ENCODE peak calls at places on chromosomes 3 and 15, in four cellular contexts. A is activated CD8-positive, alpha-beta memory T cell treated with anti-CD3 and anti-CD28 coated beads for 1 hour; T is tibial artery; S is activated T-cell treated with anti-CD3 and anti-CD28 coated beads, Interleukin-2, amount 50 U/mL, for 1 hour. G is an unnamed sample.

GRCh38 chr3:52004158-52004787 is 8.6 kb upstream of the RPL29 start:
- DNase-seq in A (no peak), S (no peak), T (no peak), G (no peak)

GRCh38 chr3:134666466-134666865 is 15.6 kb upstream of the KY start:
- DNase-seq in A (no peak), T (no peak), S (no peak), G (no peak)

GRCh38 chr3:174775603-174776002 is 83.5 kb upstream of the NAALADL2 start:
- DNase-seq in S (no peak), A (no peak), T (no peak), G (no peak)

GRCh38 chr3:108489776-108490175 is 20.6 kb downstream of the MYH15 start:
- DNase-seq in T (no peak), A (no peak), S (no peak), G (no peak)

GRCh38 chr3:52451237-52452083 is 2.4 kb downstream of the TNNC1 start:
- DNase-seq in A (no peak), S (no peak), T (no peak), G (no peak)

GRCh38 chr3:102192575-102192974 is 242.2 kb upstream of the ZPLD1 start:
- DNase-seq in T (no peak), S (no peak), A (no peak), G (no peak)

GRCh38 chr3:16102905-16103364 is 71.5 kb upstream of the GALNT15 start:
- DNase-seq in T (no peak), S (no peak), A (no peak), G (no peak)

GRCh38 chr3:46725663-46726314 is 8.1 kb upstream of the PRSS50 start:
- DNase-seq in T (no peak), S (no peak), A (no peak), G (no peak)

GRCh38 chr3:182855076-182855475 is 61.8 kb downstream of the ATP11B start:
- DNase-seq in A (no peak), T (no peak), S (no peak), G (no peak)

GRCh38 chr15:31300208-31300661 is 26.4 kb upstream of the KLF13 start:
- DNase-seq in S (no peak), T (peak; percentile 59), A (no peak), G (no peak)

GRCh38 chr15:68844856-68845550 is 24.3 kb upstream of the ANP32A start:
- DNase-seq in A (no peak), S (no peak), T (no peak), G (no peak)

GRCh38 chr3:179760944-179761343 is 108.1 kb downstream of the USP13 start:
- DNase-seq in S (no peak), A (no peak), T (no peak), G (no peak)

GRCh38 chr3:13344663-13345062 is 75.5 kb downstream of the NUP210 start:
- DNase-seq in S (no peak), A (no peak), T (no peak), G (no peak)

GRCh38 chr15:45448516-45448915 is 70.2 kb upstream of the GATM start:
- DNase-seq in S (no peak), A (no peak), T (no peak), G (no peak)

GRCh38 chr15:61879219-61879618 is 181.0 kb downstream of the VPS13C start:
- DNase-seq in A (no peak), S (no peak), T (no peak), G (no peak)

GRCh38 chr3:31247850-31248618 is 284.7 kb upstream of the STT3B start:
- DNase-seq in S (no peak), T (no peak), A (no peak), G (no peak)

GRCh38 chr3:144028798-144029411 is 57.3 kb downstream of the DIPK2A start:
- DNase-seq in A (no peak), S (no peak), T (no peak), G (no peak)

GRCh38 chr3:107431298-107432012 is 54.2 kb downstream of the CCDC54 start:
- DNase-seq in T (peak; percentile 86), S (peak; percentile 54), A (peak; percentile 9), G (peak; percentile 64)

GRCh38 chr15:78790027-78790426 is 21.2 kb downstream of the ADAMTS7 start:
- DNase-seq in T (no peak), S (no peak), A (no peak), G (no peak)

GRCh38 chr3:7917443-7918151 is 584.0 kb upstream of the LMCD1 start:
- DNase-seq in T (no peak), A (no peak), S (no peak), G (no peak)

GRCh38 chr3:31575448-31575847 is 42.7 kb downstream of the STT3B start:
- DNase-seq in T (no peak), S (no peak), A (no peak), G (no peak)

GRCh38 chr3:60423556-60423955 is 827.7 kb downstream of the FHIT start:
- DNase-seq in A (no peak), S (no peak), T (no peak), G (no peak)

GRCh38 chr3:120022729-120023128 is 71.5 kb downstream of the GSK3B start:
- DNase-seq in T (no peak), A (no peak), S (no peak), G (no peak)

GRCh38 chr3:185024966-185025365 is 127.9 kb downstream of the C3orf70 start:
- DNase-seq in T (no peak), S (no peak), A (no peak), G (no peak)

GRCh38 chr3:159158213-159158612 is 356.4 kb downstream of the MFSD1 start:
- DNase-seq in A (no peak), S (no peak), T (no peak), G (no peak)

GRCh38 chr3:78204977-78205376 is 1165.1 kb downstream of the ROBO2 start:
- DNase-seq in T (no peak), A (no peak), S (no peak), G (no peak)

GRCh38 chr3:190697901-190698300 is 164.6 kb downstream of the GMNC start:
- DNase-seq in S (no peak), T (no peak), A (no peak), G (no peak)

GRCh38 chr15:89433686-89434085 is 62.7 kb downstream of the RHCG start:
- DNase-seq in T (no peak), S (no peak), A (no peak), G (no peak)

GRCh38 chr15:25846377-25846776 is 16.8 kb downstream of the ATP10A start:
- DNase-seq in T (no peak), S (peak; percentile 71), A (peak; percentile 20), G (no peak)